ENCODE peak calls at places on chromosomes 6 and 20, in six cellular contexts. V is Panc1, T is fibroblast of lung, R is left ventricle myocardium inferior, Q is lower lobe of right lung, K is upper lobe of right lung. Z is an unnamed sample.

GRCh38 chr6:11196511-11197174 is 35.8 kb downstream of the NEDD9 start:
- DNase-seq in Q (no peak), V (no peak), R (no peak), K (no peak), T (peak; percentile 51), Z (peak; percentile 84)

GRCh38 chr6:137191238-137191637 is 17.8 kb upstream of the IL22RA2 start:
- DNase-seq in Q (no peak), V (no peak), K (no peak), T (peak; percentile 15), R (no peak), Z (no peak)

GRCh38 chr6:87698618-87699017 is 3.4 kb downstream of the AKIRIN2 start:
- DNase-seq in V (no peak), R (no peak), T (no peak), Q (no peak), K (no peak), Z (no peak)

GRCh38 chr20:3781153-3781910 is at the start of gene SPEF1:
- DNase-seq in V (peak; percentile 91), K (no peak), Q (peak; percentile 75), T (peak; percentile 92), R (peak; percentile 62), Z (peak; percentile 86)

GRCh38 chr20:36314734-36315544 is 8.8 kb downstream of the DLGAP4 start:
- DNase-seq in Q (no peak), K (peak; percentile 43), R (no peak), T (no peak), V (no peak), Z (no peak)

GRCh38 chr6:70277480-70277879 is 25.4 kb downstream of the COL9A1 start:
- DNase-seq in T (peak; percentile 86), Q (no peak), V (no peak), R (no peak), K (no peak), Z (no peak)

GRCh38 chr6:151546941-151547659 is 53.3 kb downstream of the CCDC170 start:
- DNase-seq in Q (no peak), V (no peak), K (no peak), T (no peak), R (no peak), Z (no peak)

GRCh38 chr6:38813451-38813850 is 98.3 kb downstream of the DNAH8 start:
- DNase-seq in K (no peak), T (no peak), Q (no peak), V (no peak), R (no peak), Z (no peak)

GRCh38 chr6:111411978-111412574 is 70.9 kb downstream of the REV3L start:
- DNase-seq in K (no peak), Q (no peak), R (no peak), V (no peak), T (no peak), Z (no peak)

GRCh38 chr6:6752129-6752528 is 163.6 kb downstream of the LY86 start:
- DNase-seq in K (no peak), T (no peak), V (no peak), Q (no peak), R (no peak), Z (no peak)

GRCh38 chr6:73985891-73986290 is 289.9 kb downstream of the CD109 start:
- DNase-seq in Q (no peak), R (no peak), V (no peak), K (no peak), T (peak; percentile 41), Z (peak; percentile 89)

GRCh38 chr20:48157970-48158369 is 372.7 kb upstream of the SULF2 start:
- DNase-seq in T (no peak), R (no peak), K (no peak), V (no peak), Q (no peak), Z (no peak)

GRCh38 chr6:144234399-144234798 is 50.7 kb upstream of the UTRN start:
- DNase-seq in K (no peak), Q (no peak), T (no peak), R (no peak), V (no peak), Z (no peak)

GRCh38 chr6:144232434-144233223 is 52.5 kb upstream of the UTRN start:
- DNase-seq in R (no peak), Q (no peak), T (no peak), V (no peak), K (no peak), Z (no peak)

GRCh38 chr6:144234935-144235334 is 50.2 kb upstream of the UTRN start:
- DNase-seq in R (no peak), Q (no peak), V (no peak), T (no peak), K (no peak), Z (no peak)
- H3K36me3 ChIP-seq in R (no peaks in the 10 kb centered on the region), Q (no peaks in the 10 kb centered on the region), V (no peaks in the 10 kb centered on the region), T (no peaks in the 10 kb centered on the region), K (no peaks in the 10 kb centered on the region), Z (no peaks in the 10 kb centered on the region)

DNA sequence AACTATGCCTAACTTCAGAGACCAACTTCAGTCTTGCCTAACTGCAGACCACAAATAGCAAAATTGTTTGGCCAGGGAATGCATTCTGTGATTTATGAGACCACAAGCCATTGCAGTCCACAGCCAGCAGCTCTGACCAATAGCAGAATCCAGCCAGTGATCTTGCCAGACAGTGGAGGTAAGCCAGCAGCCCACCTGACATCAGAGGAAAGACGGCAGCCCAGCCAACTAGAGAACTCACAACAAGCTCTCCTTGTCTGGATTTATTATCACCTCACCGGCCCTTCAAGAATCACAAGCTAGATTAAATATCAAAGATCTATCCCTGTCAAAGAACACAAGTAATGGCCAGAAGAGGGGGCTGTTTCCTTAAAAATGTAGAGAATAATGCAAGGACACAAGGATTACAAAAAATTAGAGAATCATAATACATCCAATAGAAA is 66.5 kb upstream of the SLC35F1 start:
- DNase-seq in K (no peak), V (no peak), T (peak; percentile 45), R (no peak), Q (no peak), Z (no peak)
- TF ChIP-seq CTCF in K (no peak), V (peak; percentile 57), T (no peak), R (peak; percentile 17), Q (peak; percentile 24), Z (peak; percentile 34)

DNA sequence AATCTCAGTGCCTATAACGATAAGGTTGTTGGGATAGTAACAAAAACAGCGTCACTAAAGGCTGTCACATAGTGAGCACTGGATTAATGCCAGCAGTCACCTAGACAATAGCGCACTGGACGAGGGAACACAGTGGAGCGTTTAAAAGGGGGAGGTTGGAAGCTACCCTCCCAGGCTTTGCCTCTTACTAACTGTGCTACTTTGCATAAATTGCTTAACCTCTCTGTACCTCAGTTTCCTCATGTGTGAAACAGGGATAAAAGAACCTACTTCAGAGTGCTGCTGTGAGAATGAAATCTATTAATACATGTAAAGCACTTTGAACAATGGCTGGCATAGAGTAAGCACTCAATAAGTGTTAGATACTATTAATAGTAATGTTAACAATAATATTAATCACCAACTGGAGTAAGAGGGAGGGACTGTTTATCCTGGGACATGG is 10.5 kb downstream of the BCL2L1 start:
- DNase-seq in K (no peak), R (no peak), V (no peak), Q (no peak), T (no peak), Z (no peak)
- H3K36me3 ChIP-seq in K (peaks cover 65% of the 10 kb centered on the region), R (peaks cover 38% of the 10 kb centered on the region), V (peaks cover 15% of the 10 kb centered on the region), Q (peaks cover 57% of the 10 kb centered on the region), T (peaks cover 10% of the 10 kb centered on the region), Z (peaks cover 2% of the 10 kb centered on the region)

DNA sequence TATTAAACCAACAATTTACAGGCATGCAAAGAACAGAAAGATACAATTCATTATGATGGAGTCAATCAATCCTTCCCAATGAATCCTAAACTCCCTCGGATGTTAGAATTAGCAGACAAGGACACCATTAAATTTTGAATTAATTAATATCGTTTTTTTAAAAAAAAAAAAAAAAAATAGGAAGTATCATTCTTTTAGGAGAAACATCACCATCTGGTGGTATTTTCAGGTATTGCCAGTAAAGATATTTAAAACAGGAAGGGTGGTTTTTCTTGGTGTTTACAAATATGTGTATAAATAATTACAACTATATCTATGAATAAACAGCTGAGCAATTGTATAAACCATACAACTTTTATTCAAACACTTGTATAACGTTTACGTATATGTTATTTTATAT is 564.4 kb downstream of the HAO1 start:
- DNase-seq in K (no peak), T (peak; percentile 51), R (no peak), V (no peak), Q (no peak), Z (no peak)
- TF ChIP-seq CTCF in K (peak; percentile 59), T (no peak), R (peak; percentile 58), V (peak; percentile 34), Q (peak; percentile 38), Z (peak; percentile 44)